ENCODE peak calls at places on chromosomes 3 and 15, in five cellular contexts. W is LoVo; E is T-helper 9 cell; Z is activated CD4-positive, CD25-positive, alpha-beta regulatory T cell; N is left ventricle myocardium inferior. K is an unnamed sample.
A peak's percentile ranks its signal among the peaks of the same experiment; 100 is the strongest.

GRCh38 chr3:115071122-115071521 is 76.0 kb downstream of the ZBTB20 start:
- DNase-seq in E (no peak), W (no peak), Z (no peak), N (no peak), K (no peak)

GRCh38 chr3:28504945-28505344 is 156.3 kb upstream of the AZI2 start:
- DNase-seq in W (no peak), N (no peak), E (no peak), Z (no peak), K (no peak)

GRCh38 chr3:114624047-114624445 is 330.2 kb downstream of the TIGIT start:
- DNase-seq in N (peak; percentile 48), Z (no peak), W (no peak), E (no peak), K (no peak)

GRCh38 chr3:190345878-190346277 is 23.6 kb upstream of the CLDN1 start:
- DNase-seq in Z (no peak), E (no peak), W (no peak), N (no peak), K (no peak)

GRCh38 chr3:125006190-125006855 is 49.5 kb downstream of the HEG1 start:
- DNase-seq in E (no peak), Z (no peak), N (no peak), W (no peak), K (no peak)

GRCh38 chr3:57557088-57557537 is 1.0 kb downstream of the PDE12 start:
- DNase-seq in N (no peak), E (peak; percentile 8), W (no peak), Z (no peak), K (peak; percentile 34)

GRCh38 chr3:66428733-66429132 is 72.1 kb downstream of the LRIG1 start:
- DNase-seq in W (peak; percentile 34), Z (no peak), E (no peak), N (peak; percentile 65), K (no peak)

GRCh38 chr15:34329006-34329405 is 8.6 kb downstream of the SLC12A6 start:
- DNase-seq in N (no peak), E (no peak), W (no peak), Z (no peak), K (no peak)

GRCh38 chr15:64429448-64429847 is 30.9 kb upstream of the ZNF609 start:
- DNase-seq in W (no peak), N (no peak), E (no peak), Z (no peak), K (no peak)

GRCh38 chr3:24192469-24193056 is 247.5 kb downstream of the NR1D2 start:
- DNase-seq in W (no peak), E (no peak), Z (no peak), N (no peak), K (no peak)

GRCh38 chr3:43742935-43743334 is 52.2 kb downstream of the ABHD5 start:
- DNase-seq in W (no peak), E (no peak), N (no peak), Z (no peak), K (no peak)

GRCh38 chr3:45280227-45280626 is 54.1 kb upstream of the TMEM158 start:
- DNase-seq in N (no peak), Z (no peak), E (no peak), W (no peak), K (no peak)

GRCh38 chr15:29034593-29035364 is 149.0 kb downstream of the APBA2 start:
- DNase-seq in E (no peak), W (no peak), Z (no peak), N (no peak), K (no peak)

GRCh38 chr15:75431250-75431649 is 20.2 kb downstream of the SIN3A start:
- DNase-seq in Z (no peak), E (no peak), N (no peak), W (no peak), K (no peak)

GRCh38 chr15:23642413-23643044 is 5.1 kb downstream of the MAGEL2 start:
- DNase-seq in Z (no peak), W (peak; percentile 72), N (peak; percentile 38), E (peak; percentile 11), K (no peak)

GRCh38 chr3:131388400-131388799 is 6.8 kb downstream of the NUDT16 start:
- DNase-seq in N (no peak), E (no peak), Z (no peak), W (no peak), K (no peak)

GRCh38 chr3:122283796-122284445 is 41.1 kb upstream of the CSTA start:
- DNase-seq in E (no peak), W (no peak), N (no peak), Z (no peak), K (no peak)

GRCh38 chr3:172804323-172804722 is 53.8 kb downstream of the ECT2 start:
- DNase-seq in W (no peak), E (no peak), N (no peak), Z (no peak), K (no peak)

GRCh38 chr15:80866936-80867335 is 87.8 kb downstream of the CEMIP start:
- DNase-seq in W (no peak), Z (no peak), N (no peak), E (no peak), K (no peak)

GRCh38 chr3:141941093-141941492 is 64.7 kb downstream of the ATP1B3 start:
- DNase-seq in Z (no peak), W (peak; percentile 53), E (no peak), N (no peak), K (no peak)

GRCh38 chr15:92091155-92091734 is 237.7 kb downstream of the SLCO3A1 start:
- DNase-seq in Z (no peak), W (peak; percentile 61), E (no peak), N (no peak), K (no peak)

GRCh38 chr15:40244961-40245523 is 6.2 kb downstream of the PAK6 start:
- DNase-seq in E (no peak), Z (no peak), N (no peak), W (no peak), K (no peak)

GRCh38 chr3:147630921-147631320 is 221.8 kb downstream of the ZIC1 start:
- DNase-seq in Z (no peak), W (no peak), N (no peak), E (no peak), K (no peak)

GRCh38 chr15:68618339-68619302 is 39.8 kb downstream of the CORO2B start:
- DNase-seq in Z (no peak), N (peak; percentile 19), W (no peak), E (no peak), K (no peak)

GRCh38 chr3:99895706-99896441 is 78.2 kb downstream of the CMSS1 start:
- DNase-seq in N (no peak), E (no peak), Z (no peak), W (peak; percentile 64), K (no peak)

GRCh38 chr3:88408097-88408496 is 258.3 kb downstream of the C3orf38 start:
- DNase-seq in Z (no peak), E (no peak), N (no peak), W (no peak), K (no peak)

GRCh38 chr15:73594109-73594508 is 39.1 kb downstream of the NPTN start:
- DNase-seq in N (no peak), W (no peak), E (no peak), Z (no peak), K (no peak)

GRCh38 chr3:192851821-192852352 is 65.8 kb downstream of the MB21D2 start:
- DNase-seq in E (no peak), Z (no peak), N (no peak), W (peak; percentile 84), K (no peak)

K was measured in CD8-positive, alpha-beta memory T cell.